ENCODE peak calls at places on chromosome 9, in eight cellular contexts. Z is left ventricle myocardium inferior; N is GM10248; J is fibroblast of lung; S is iris pigment epithelial cell; B is activated naive CD4-positive, alpha-beta T cell; O is erythroblast; R is NCI-H1436. V is an unnamed sample.

GRCh38 chr9:91589101-91589553 is 165.5 kb upstream of the NFIL3 start:
- DNase-seq in Z (peak; percentile 35), N (peak; percentile 38), J (peak; percentile 90), S (peak; percentile 67), B (no peak), O (no peak), R (no peak), V (no peak)

GRCh38 chr9:125436613-125437443 is 175.2 kb downstream of the GAPVD1 start:
- DNase-seq in Z (no peak), N (no peak), J (no peak), S (no peak), B (no peak), O (no peak), R (no peak), V (no peak)

GRCh38 chr9:123481209-123481865 is 125.3 kb downstream of the CRB2 start:
- DNase-seq in Z (no peak), N (no peak), J (no peak), S (no peak), B (no peak), O (no peak), R (no peak), V (no peak)

GRCh38 chr9:91376239-91376638 is 14.5 kb upstream of the AUH start:
- DNase-seq in Z (no peak), N (no peak), J (peak; percentile 43), S (peak; percentile 65), B (no peak), O (no peak), R (no peak), V (no peak)

GRCh38 chr9:118522093-118523028 is 818.2 kb downstream of the TLR4 start:
- DNase-seq in Z (peak; percentile 23), N (peak; percentile 30), J (peak; percentile 19), S (peak; percentile 56), B (no peak), O (peak; percentile 63), R (peak; percentile 37), V (peak; percentile 49)

GRCh38 chr9:37710039-37710438 is 43.6 kb upstream of the TRMT10B start:
- DNase-seq in Z (no peak), N (no peak), J (no peak), S (no peak), B (no peak), O (no peak), R (no peak), V (no peak)

GRCh38 chr9:113715086-113715485 is 161.0 kb upstream of the ZNF618 start:
- DNase-seq in Z (no peak), N (no peak), J (peak; percentile 38), S (peak; percentile 58), B (no peak), O (no peak), R (no peak), V (no peak)

GRCh38 chr9:14185016-14185415 is 128.9 kb downstream of the NFIB start:
- DNase-seq in Z (no peak), N (no peak), J (no peak), S (no peak), B (no peak), O (no peak), R (no peak), V (no peak)

GRCh38 chr9:111821006-111821528 is 26.3 kb upstream of the SHOC1 start:
- DNase-seq in Z (no peak), N (no peak), J (no peak), S (no peak), B (no peak), O (no peak), R (no peak), V (no peak)

GRCh38 chr9:16039988-16040761 is 487.3 kb downstream of the CCDC171 start:
- DNase-seq in Z (no peak), N (no peak), J (peak; percentile 81), S (peak; percentile 72), B (no peak), O (no peak), R (no peak), V (no peak)

GRCh38 chr9:126374366-126374781 is 47.7 kb downstream of the MVB12B start:
- DNase-seq in Z (no peak), N (no peak), J (no peak), S (no peak), B (no peak), O (no peak), R (no peak), V (no peak)

GRCh38 chr9:2777454-2777853 is 60.1 kb downstream of the KCNV2 start:
- DNase-seq in Z (no peak), N (no peak), J (no peak), S (no peak), B (no peak), O (no peak), R (no peak), V (no peak)

GRCh38 chr9:2055203-2055658 is 40.1 kb downstream of the SMARCA2 start:
- DNase-seq in Z (no peak), N (peak; percentile 22), J (peak; percentile 14), S (peak; percentile 44), B (no peak), O (no peak), R (no peak), V (no peak)

GRCh38 chr9:91972076-91972626 is 22.1 kb upstream of the ROR2 start:
- DNase-seq in Z (no peak), N (no peak), J (no peak), S (no peak), B (no peak), O (no peak), R (no peak), V (no peak)

GRCh38 chr9:37480759-37481158 is 5.0 kb upstream of the POLR1E start:
- DNase-seq in Z (no peak), N (no peak), J (no peak), S (no peak), B (no peak), O (no peak), R (no peak), V (no peak)

GRCh38 chr9:121369595-121370265 is at the start of gene STOM:
- DNase-seq in Z (peak; percentile 93), N (no peak), J (peak; percentile 94), S (peak; percentile 87), B (no peak), O (peak; percentile 100), R (no peak), V (peak; percentile 74)

GRCh38 chr9:89363311-89363670 is 45.0 kb downstream of the SECISBP2 start:
- DNase-seq in Z (no peak), N (no peak), J (no peak), S (no peak), B (no peak), O (no peak), R (no peak), V (no peak)

GRCh38 chr9:98931543-98931942 is 12.2 kb upstream of the COL15A1 start:
- DNase-seq in Z (no peak), N (no peak), J (no peak), S (no peak), B (no peak), O (peak; percentile 75), R (no peak), V (no peak)

GRCh38 chr9:124980434-124980833 is 39.6 kb upstream of the GOLGA1 start:
- DNase-seq in Z (no peak), N (no peak), J (no peak), S (no peak), B (no peak), O (no peak), R (no peak), V (no peak)

GRCh38 chr9:122059214-122059978 is 33.7 kb downstream of the TTLL11 start:
- DNase-seq in Z (no peak), N (no peak), J (no peak), S (no peak), B (no peak), O (no peak), R (no peak), V (no peak)

GRCh38 chr9:111481885-111482636 is 2.1 kb downstream of the ECPAS start:
- DNase-seq in Z (no peak), N (no peak), J (peak; percentile 80), S (peak; percentile 85), B (no peak), O (peak; percentile 24), R (no peak), V (no peak)